ENCODE peak calls at places on chromosomes 2 and 18, in six cellular contexts. S is Panc1, F is chondrocyte, G is progenitor cell of endocrine pancreas, T is neural progenitor cell, P is astrocyte of the spinal cord. X is an unnamed sample.

GRCh38 chr18:9719421-9719981 is 11.4 kb downstream of the RAB31 start:
- DNase-seq in S (peak), F (no peak), G (no peak), T (no peak), P (peak), X (no peak)

GRCh38 chr2:241720560-241720959 is 13.9 kb upstream of the D2HGDH start:
- DNase-seq in S (no peak), F (no peak), G (no peak), T (no peak), P (no peak), X (no peak)

GRCh38 chr2:145546091-145546490 is 1026.2 kb upstream of the ZEB2 start:
- DNase-seq in S (no peak), F (no peak), G (no peak), T (no peak), P (peak), X (no peak)

GRCh38 chr2:158922610-158923009 is 45.8 kb upstream of the TANC1 start:
- DNase-seq in S (no peak), F (no peak), G (no peak), T (no peak), P (no peak), X (no peak)

GRCh38 chr2:78541088-78541450 is 484.4 kb upstream of the REG3G start:
- DNase-seq in S (no peak), F (no peak), G (no peak), T (no peak), P (no peak), X (no peak)

GRCh38 chr2:165820296-165820695 is 26.2 kb upstream of the GALNT3 start:
- DNase-seq in S (no peak), F (no peak), G (no peak), T (no peak), P (no peak), X (no peak)

GRCh38 chr18:59951591-59951990 is 51.8 kb downstream of the PMAIP1 start:
- DNase-seq in S (no peak), F (no peak), G (no peak), T (no peak), P (no peak), X (no peak)

GRCh38 chr2:200964498-200964897 is 1.0 kb upstream of the ORC2 start:
- DNase-seq in S (no peak), F (no peak), G (no peak), T (no peak), P (no peak), X (no peak)

GRCh38 chr2:30404354-30405265 is 42.4 kb upstream of the LCLAT1 start:
- DNase-seq in S (no peak), F (no peak), G (no peak), T (peak), P (peak), X (no peak)

GRCh38 chr2:66535574-66536289 is 100.8 kb downstream of the MEIS1 start:
- DNase-seq in S (no peak), F (no peak), G (no peak), T (no peak), P (no peak), X (no peak)

GRCh38 chr2:48356701-48357322 is 173.1 kb upstream of the STON1 start:
- DNase-seq in S (no peak), F (no peak), G (no peak), T (no peak), P (peak), X (peak)

GRCh38 chr2:240374085-240374907 is 61.2 kb upstream of the GPC1 start:
- DNase-seq in S (no peak), F (no peak), G (no peak), T (no peak), P (peak), X (no peak)

GRCh38 chr18:29184654-29185053 is 1007.7 kb upstream of the CDH2 start:
- DNase-seq in S (no peak), F (no peak), G (no peak), T (no peak), P (peak), X (no peak)

GRCh38 chr18:67599277-67599676 is 82.8 kb upstream of the DSEL start:
- DNase-seq in S (no peak), F (no peak), G (no peak), T (no peak), P (peak), X (no peak)

GRCh38 chr2:42906115-42906556 is 113.8 kb upstream of the HAAO start:
- DNase-seq in S (no peak), F (no peak), G (no peak), T (no peak), P (no peak), X (no peak)

GRCh38 chr2:42906557-42907380 is 114.4 kb upstream of the HAAO start:
- DNase-seq in S (no peak), F (no peak), G (no peak), T (peak), P (peak), X (no peak)

GRCh38 chr2:42904576-42904876 is 112.1 kb upstream of the HAAO start:
- DNase-seq in S (no peak), F (no peak), G (no peak), T (no peak), P (no peak), X (no peak)

GRCh38 chr2:42903821-42904575 is 111.6 kb upstream of the HAAO start:
- DNase-seq in S (no peak), F (no peak), G (no peak), T (no peak), P (no peak), X (no peak)

GRCh38 chr2:42905341-42906114 is 113.1 kb upstream of the HAAO start:
- DNase-seq in S (no peak), F (no peak), G (no peak), T (no peak), P (peak), X (no peak)
- TF ChIP-seq CTCF in S (no peak), F (peak), G (peak), T (no peak), P (peak), X (no peak)

DNA sequence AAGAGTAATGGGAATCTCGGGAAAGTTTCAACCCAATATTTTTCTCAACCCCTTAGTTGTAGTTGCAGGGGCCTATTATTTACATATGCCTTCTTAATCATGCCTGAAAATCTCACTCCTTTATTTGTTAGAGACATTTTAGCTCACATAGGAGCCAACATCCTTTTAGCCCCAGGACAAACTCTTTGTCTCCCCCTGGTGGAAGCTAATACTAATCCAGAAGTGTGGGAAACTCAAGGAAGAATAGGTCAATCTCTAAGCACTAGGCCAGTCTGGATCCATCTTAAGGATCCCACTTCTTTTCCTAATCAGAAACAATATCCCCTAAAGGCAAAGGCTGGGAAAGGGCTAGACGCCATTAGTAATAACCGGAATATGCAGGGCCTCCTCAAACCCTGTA is 550.9 kb upstream of the PKDCC start:
- DNase-seq in S (no peak), F (no peak), G (no peak), T (no peak), P (no peak), X (no peak)
- TF ChIP-seq CTCF in S (peak), F (peak), G (peak), T (peak), P (peak), X (no peak)

DNA sequence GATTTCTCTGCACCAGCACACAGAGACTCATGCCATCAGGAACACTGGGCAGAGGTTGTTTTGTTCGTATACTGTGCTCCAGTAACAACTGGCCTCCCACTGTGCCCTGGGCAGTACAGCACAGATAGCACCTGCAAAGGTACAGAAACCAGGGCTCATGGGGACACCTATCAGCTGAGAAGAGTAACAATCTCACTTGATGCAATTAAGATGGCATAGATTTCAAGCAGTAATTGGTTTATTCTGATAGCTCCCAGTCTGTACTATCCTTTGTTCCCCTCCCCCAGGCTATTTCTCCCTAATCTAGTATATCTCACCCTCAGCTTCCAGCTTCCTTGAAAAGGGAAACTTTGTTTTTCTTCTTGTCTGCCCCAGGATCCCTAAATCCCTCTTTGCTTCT is 343.9 kb upstream of the MMADHC start:
- DNase-seq in S (no peak), F (no peak), G (no peak), T (peak), P (no peak), X (no peak)
- TF ChIP-seq CTCF in S (no peak), F (no peak), G (no peak), T (no peak), P (no peak), X (no peak)

GRCh38 chr2:105258835-105259350 is 17.4 kb downstream of the GPR45 start:
- DNase-seq in S (no peak), F (no peak), G (no peak), T (no peak), P (no peak), X (no peak)
- TF ChIP-seq CTCF in S (no peak), F (no peak), G (no peak), T (no peak), P (no peak), X (no peak)

GRCh38 chr18:58785171-58785805 is 79.4 kb upstream of the ZNF532 start:
- DNase-seq in S (peak), F (no peak), G (no peak), T (no peak), P (peak), X (no peak)
- TF ChIP-seq CTCF in S (no peak), F (peak), G (no peak), T (no peak), P (peak), X (no peak)

X was measured in endothelial cell.